ENCODE peak calls at places on chromosomes 16 and 17, in ten cellular contexts. G is SK-N-SH, U is WTC11, Y is A549, P is GM12878, J is endothelial cell of umbilical vein, S is H1, L is NB4, E is HepG2, C is K562. I is an unnamed sample.

GRCh38 chr17:74513987-74514631 is 17.2 kb downstream of the CD300LB start:
- DNase-seq in U (no peak), C (peak), J (peak), G (no peak), S (peak), L (peak), P (peak), E (peak), Y (peak), I (peak)

GRCh38 chr17:17770371-17771059 is 66.3 kb downstream of the SREBF1 start:
- DNase-seq in C (no peak), G (no peak), S (no peak), Y (no peak), J (no peak), P (no peak), L (no peak), U (no peak), E (no peak), I (no peak)

GRCh38 chr16:73053038-73053378 is 5.1 kb upstream of the ZFHX3 start:
- DNase-seq in P (no peak), L (no peak), E (no peak), C (no peak), U (no peak), S (no peak), G (no peak), Y (no peak), J (no peak), I (no peak)

GRCh38 chr16:73083271-73083670 is 35.3 kb upstream of the ZFHX3 start:
- DNase-seq in S (no peak), C (no peak), U (no peak), P (no peak), Y (no peak), G (no peak), J (no peak), E (no peak), L (no peak), I (no peak)

GRCh38 chr16:56436258-56436657 is 10.9 kb upstream of the AMFR start:
- DNase-seq in J (no peak), P (no peak), L (no peak), S (no peak), Y (no peak), G (no peak), C (no peak), E (no peak), U (no peak), I (no peak)

GRCh38 chr16:2787406-2787805 is at the start of gene PRSS33:
- DNase-seq in U (no peak), P (no peak), J (no peak), L (no peak), C (no peak), S (no peak), G (no peak), E (no peak), Y (no peak), I (no peak)

GRCh38 chr17:42675984-42676423 is 790 bp downstream of the PLEKHH3 start:
- DNase-seq in C (peak), S (no peak), L (no peak), G (peak), P (no peak), J (peak), Y (peak), U (peak), E (no peak), I (no peak)

GRCh38 chr16:84851192-84852127 is 31.7 kb downstream of the CRISPLD2 start:
- DNase-seq in J (no peak), S (no peak), L (no peak), P (no peak), G (no peak), E (peak), Y (peak), C (no peak), U (no peak), I (no peak)

GRCh38 chr16:14050297-14051027 is 20.7 kb upstream of the MRTFB start:
- DNase-seq in C (no peak), E (no peak), G (no peak), Y (peak), P (no peak), J (peak), S (peak), U (peak), L (no peak), I (no peak)

GRCh38 chr17:41959030-41959335 is 7.6 kb upstream of the CNP start:
- DNase-seq in Y (no peak), S (no peak), L (no peak), J (no peak), G (no peak), E (no peak), P (no peak), U (no peak), C (no peak), I (no peak)

GRCh38 chr16:19289805-19290490 is 4.4 kb downstream of the CLEC19A start:
- DNase-seq in L (no peak), C (no peak), J (no peak), U (peak), Y (no peak), P (no peak), S (peak), G (peak), E (no peak), I (no peak)

GRCh38 chr16:81945665-81946064 is 65.6 kb downstream of the SDR42E1 start:
- DNase-seq in J (no peak), S (no peak), C (no peak), L (no peak), Y (no peak), U (no peak), P (no peak), G (no peak), E (no peak), I (no peak)

GRCh38 chr16:72291531-72291981 is 119.6 kb upstream of the PMFBP1 start:
- DNase-seq in C (no peak), G (no peak), L (no peak), S (no peak), J (peak), P (no peak), U (no peak), E (peak), Y (peak), I (peak)

GRCh38 chr17:17387017-17387416 is 83.8 kb downstream of the NT5M start:
- DNase-seq in U (no peak), Y (no peak), S (no peak), P (no peak), G (no peak), E (no peak), J (no peak), C (no peak), L (no peak), I (peak)

GRCh38 chr16:5971106-5971505 is 873.5 kb upstream of the EEF2KMT start:
- DNase-seq in Y (no peak), S (no peak), U (no peak), C (no peak), P (no peak), E (no peak), G (no peak), L (peak), J (no peak), I (no peak)

GRCh38 chr17:78359216-78359935 is 501 bp downstream of the SOCS3 start:
- DNase-seq in S (peak), Y (peak), G (peak), L (no peak), J (peak), P (no peak), C (peak), U (peak), E (no peak), I (no peak)

GRCh38 chr16:24685539-24686432 is 43.7 kb upstream of the TNRC6A start:
- DNase-seq in Y (peak), E (peak), G (peak), J (peak), U (peak), L (no peak), P (no peak), S (peak), C (no peak), I (no peak)

GRCh38 chr16:8768701-8769100 is 28.7 kb downstream of the TMEM186 start:
- DNase-seq in L (no peak), P (no peak), U (peak), J (no peak), S (no peak), Y (no peak), E (no peak), C (no peak), G (no peak), I (no peak)

GRCh38 chr17:10751569-10751968 is 21.7 kb upstream of the TMEM220 start:
- DNase-seq in L (no peak), U (no peak), Y (no peak), J (no peak), E (peak), S (no peak), C (no peak), P (no peak), G (peak), I (no peak)

GRCh38 chr16:48215738-48216137 is 28.4 kb upstream of the LONP2 start:
- DNase-seq in P (no peak), C (no peak), J (no peak), G (no peak), L (no peak), S (no peak), E (peak), U (no peak), Y (no peak), I (no peak)

GRCh38 chr17:57097832-57098421 is 12.9 kb downstream of the AKAP1 start:
- DNase-seq in C (no peak), L (no peak), E (no peak), Y (no peak), U (no peak), S (no peak), P (no peak), G (peak), J (peak), I (no peak)

GRCh38 chr17:81476635-81477034 is 36.0 kb downstream of the ACTG1 start:
- DNase-seq in U (no peak), S (no peak), J (no peak), C (no peak), L (no peak), G (no peak), Y (no peak), P (no peak), E (no peak), I (no peak)

GRCh38 chr16:73231969-73232554 is 184.1 kb upstream of the ZFHX3 start:
- DNase-seq in Y (no peak), U (no peak), P (no peak), L (no peak), S (no peak), C (no peak), E (no peak), J (no peak), G (peak), I (no peak)

GRCh38 chr17:78252111-78252634 is 20.7 kb downstream of the TMEM235 start:
- DNase-seq in U (no peak), C (no peak), E (no peak), S (no peak), Y (no peak), G (no peak), J (no peak), P (no peak), L (no peak), I (no peak)

GRCh38 chr17:14793237-14793636 is 471.9 kb downstream of the PMP22 start:
- DNase-seq in G (no peak), C (no peak), U (no peak), S (no peak), P (no peak), Y (no peak), J (no peak), L (no peak), E (no peak), I (no peak)

GRCh38 chr17:45782889-45783592 is 1.1 kb upstream of the CRHR1 start:
- DNase-seq in L (no peak), J (peak), C (peak), S (peak), U (peak), G (peak), P (no peak), Y (peak), E (no peak), I (no peak)

GRCh38 chr16:85227924-85228462 is 115.7 kb upstream of the CIBAR2 start:
- DNase-seq in E (no peak), G (peak), C (peak), Y (no peak), J (no peak), L (peak), P (no peak), U (peak), S (no peak), I (no peak)

GRCh38 chr16:72561-73537 is at the start of gene RHBDF1:
- DNase-seq in C (peak), U (peak), P (no peak), G (peak), S (peak), E (no peak), Y (peak), L (peak), J (peak), I (no peak)

GRCh38 chr17:40452921-40453378 is 9.7 kb downstream of the IGFBP4 start:
- DNase-seq in J (no peak), P (no peak), L (no peak), U (no peak), Y (peak), S (no peak), E (no peak), G (no peak), C (no peak), I (no peak)

GRCh38 chr17:72489273-72489641 is 368.4 kb downstream of the SOX9 start:
- DNase-seq in G (no peak), U (no peak), E (peak), L (no peak), C (no peak), S (no peak), Y (no peak), J (no peak), P (no peak), I (no peak)

GRCh38 chr16:84155226-84155625 is 10.1 kb downstream of the DNAAF1 start:
- DNase-seq in L (no peak), S (no peak), U (no peak), G (no peak), Y (no peak), C (no peak), E (no peak), J (no peak), P (no peak), I (no peak)

GRCh38 chr17:73613947-73614655 is 30.1 kb downstream of the SDK2 start:
- DNase-seq in C (no peak), G (peak), P (no peak), S (peak), E (no peak), L (no peak), U (no peak), J (no peak), Y (no peak), I (no peak)

GRCh38 chr16:29804455-29805231 is 1.7 kb upstream of the MAZ start:
- DNase-seq in C (no peak), L (peak), S (no peak), J (peak), G (no peak), E (no peak), P (no peak), U (peak), Y (no peak), I (no peak)

GRCh38 chr17:33582661-33583060 is 289.6 kb upstream of the ASIC2 start:
- DNase-seq in S (no peak), C (no peak), L (no peak), J (no peak), E (no peak), P (no peak), Y (no peak), G (no peak), U (no peak), I (no peak)

GRCh38 chr17:9185688-9186289 is 164.5 kb downstream of the NTN1 start:
- DNase-seq in P (no peak), L (peak), G (no peak), E (no peak), U (no peak), Y (no peak), J (no peak), C (no peak), S (no peak), I (no peak)

GRCh38 chr17:979211-979538 is 401 bp downstream of the NXN start:
- DNase-seq in P (no peak), U (no peak), C (no peak), J (no peak), E (no peak), L (no peak), S (no peak), G (no peak), Y (no peak), I (no peak)

DNA sequence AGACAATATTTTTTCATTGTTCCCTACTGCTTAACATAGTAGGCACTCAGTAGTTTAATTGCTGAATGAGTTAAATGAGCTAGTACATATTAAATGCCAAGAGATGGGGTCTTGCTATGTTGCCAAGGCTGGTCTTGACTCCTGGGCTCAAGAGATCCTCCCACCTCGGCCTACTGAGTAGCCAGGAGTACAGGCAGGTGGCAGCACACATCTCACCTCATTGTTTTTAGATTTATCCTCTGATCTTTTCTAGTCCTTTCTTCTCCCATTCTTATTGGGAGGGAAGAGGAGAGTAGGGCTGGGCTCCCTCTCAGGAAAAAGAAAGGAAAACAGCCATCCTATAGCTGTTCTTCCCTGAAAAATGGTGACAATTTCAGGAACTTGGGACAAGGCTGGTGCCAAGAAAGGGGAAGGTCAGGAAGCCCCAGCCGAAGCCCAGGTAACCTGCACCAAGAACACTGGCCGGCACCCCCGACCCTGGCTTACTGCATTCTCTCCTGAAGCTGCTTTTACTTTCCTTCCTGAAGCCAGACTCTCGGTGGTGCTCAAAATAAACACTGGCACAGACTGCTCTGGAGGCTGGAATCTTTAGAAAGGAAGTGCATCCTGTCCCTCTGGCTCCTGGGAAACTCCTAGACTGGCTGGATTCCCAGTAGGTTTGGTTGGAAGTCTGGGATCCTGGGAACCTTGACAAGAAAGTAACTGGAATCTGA is 2.7 kb downstream of the TNFAIP1 start:
- DNase-seq in J (peak), C (no peak), L (no peak), U (no peak), G (no peak), S (no peak), Y (no peak), E (no peak), P (no peak), I (no peak)
- TF ChIP-seq MAX in J (no peak), C (no peak), L (no peak), U (no peak), G (no peak), S (no peak), Y (no peak), E (no peak), P (no peak), I (no peak)

DNA sequence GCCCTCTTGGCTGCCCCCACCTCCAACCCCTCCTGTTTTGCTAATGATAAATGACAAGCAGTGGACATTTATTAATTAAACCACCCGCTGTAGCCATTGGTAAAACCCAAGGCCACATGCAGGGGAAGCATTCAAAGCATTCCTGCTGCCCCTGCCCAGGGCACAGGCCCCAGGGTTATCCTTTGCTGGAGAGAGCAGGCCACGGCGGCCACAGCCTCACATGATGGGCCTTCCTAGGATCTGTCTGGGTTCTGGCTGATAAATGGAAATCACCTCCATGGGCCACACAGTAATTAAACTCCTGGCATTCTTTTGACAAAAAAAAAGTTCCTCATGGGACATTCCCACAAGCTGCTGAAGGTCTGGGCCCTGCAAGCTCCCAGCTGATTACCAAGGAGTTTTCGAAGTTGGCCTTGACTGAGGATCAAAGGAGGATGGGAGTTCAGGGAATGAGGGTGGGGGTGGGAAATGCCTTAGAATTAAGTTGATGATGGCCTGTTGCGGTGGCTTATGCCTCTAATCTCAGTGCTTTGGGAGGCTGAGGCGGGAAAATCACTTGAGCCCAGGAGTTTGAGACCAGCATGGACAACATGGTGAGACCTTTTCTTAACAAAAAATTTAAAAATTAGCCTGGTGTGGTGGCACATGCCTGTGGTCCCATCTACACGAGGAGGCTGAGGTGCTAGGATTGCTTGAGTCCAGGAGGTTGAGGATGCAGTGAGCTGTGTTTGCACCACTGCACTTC is 35.5 kb downstream of the SOST start:
- DNase-seq in E (no peak), Y (no peak), C (no peak), J (no peak), L (no peak), S (no peak), G (no peak), P (no peak), U (no peak), I (no peak)
- TF ChIP-seq MAX in E (no peak), Y (peak), C (no peak), J (no peak), L (no peak), S (no peak), G (no peak), P (no peak), U (no peak), I (no peak)

GRCh38 chr17:62091804-62092203 is 26.7 kb upstream of the MED13 start:
- DNase-seq in S (no peak), C (no peak), G (no peak), J (no peak), U (no peak), Y (no peak), P (no peak), E (no peak), L (no peak), I (no peak)
- TF ChIP-seq MAX in S (no peak), C (no peak), G (no peak), J (no peak), U (no peak), Y (no peak), P (no peak), E (no peak), L (no peak), I (no peak)

GRCh38 chr16:50313596-50314483 is 47.5 kb downstream of the ADCY7 start:
- DNase-seq in L (peak), P (no peak), E (peak), U (no peak), S (peak), Y (no peak), J (peak), C (no peak), G (no peak), I (no peak)
- TF ChIP-seq MAX in L (no peak), P (no peak), E (peak), U (no peak), S (no peak), Y (no peak), J (no peak), C (no peak), G (no peak), I (no peak)

I was measured in HCT116.